ENCODE peak calls at places on chromosome 10, in five cellular contexts. One of them, this sample, is unnamed.

GRCh38 chr10:35369049-35369760 is 32.9 kb downstream of the CCNY start:
- DNase-seq in esophagus muscularis mucosa: no peak
- DNase-seq in heart left ventricle: no peak
- DNase-seq in CD8-positive, alpha-beta T cell: no peak
- DNase-seq in heart right ventricle: no peak
- DNase-seq in this sample: no peak

GRCh38 chr10:851891-852290 is 79.6 kb downstream of the LARP4B start:
- DNase-seq in esophagus muscularis mucosa: no peak
- DNase-seq in heart right ventricle: no peak
- DNase-seq in heart left ventricle: no peak
- DNase-seq in CD8-positive, alpha-beta T cell: no peak
- DNase-seq in this sample: no peak

GRCh38 chr10:130432271-130432670 is 296.1 kb downstream of the GLRX3 start:
- DNase-seq in CD8-positive, alpha-beta T cell: no peak
- DNase-seq in esophagus muscularis mucosa: peak; percentile 79
- DNase-seq in heart left ventricle: no peak
- DNase-seq in heart right ventricle: no peak
- DNase-seq in this sample: no peak

GRCh38 chr10:124290095-124290795 is 128.5 kb downstream of the OAT start:
- DNase-seq in esophagus muscularis mucosa: no peak
- DNase-seq in heart left ventricle: no peak
- DNase-seq in heart right ventricle: no peak
- DNase-seq in CD8-positive, alpha-beta T cell: no peak
- DNase-seq in this sample: peak; percentile 45

GRCh38 chr10:95363303-95363912 is 72.6 kb upstream of the PDLIM1 start:
- DNase-seq in heart left ventricle: peak; percentile 38
- DNase-seq in heart right ventricle: no peak
- DNase-seq in CD8-positive, alpha-beta T cell: peak; percentile 35
- DNase-seq in esophagus muscularis mucosa: no peak
- DNase-seq in this sample: peak; percentile 57

GRCh38 chr10:84205049-84205852 is 10.9 kb downstream of the CDHR1 start:
- DNase-seq in esophagus muscularis mucosa: no peak
- DNase-seq in heart right ventricle: peak; percentile 54
- DNase-seq in CD8-positive, alpha-beta T cell: peak; percentile 66
- DNase-seq in heart left ventricle: no peak
- DNase-seq in this sample: peak; percentile 20

GRCh38 chr10:84264611-84265141 is 19.8 kb downstream of the RGR start:
- DNase-seq in esophagus muscularis mucosa: no peak
- DNase-seq in CD8-positive, alpha-beta T cell: peak; percentile 75
- DNase-seq in heart left ventricle: peak; percentile 52
- DNase-seq in heart right ventricle: peak; percentile 58
- DNase-seq in this sample: peak; percentile 60

GRCh38 chr10:124701435-124701834 is 42.7 kb downstream of the FAM53B start:
- DNase-seq in CD8-positive, alpha-beta T cell: no peak
- DNase-seq in heart right ventricle: peak; percentile 92
- DNase-seq in esophagus muscularis mucosa: no peak
- DNase-seq in heart left ventricle: peak; percentile 97
- DNase-seq in this sample: peak; percentile 81

GRCh38 chr10:10613654-10614244 is 403.9 kb upstream of the CELF2 start:
- DNase-seq in CD8-positive, alpha-beta T cell: no peak
- DNase-seq in esophagus muscularis mucosa: no peak
- DNase-seq in heart left ventricle: no peak
- DNase-seq in heart right ventricle: no peak
- DNase-seq in this sample: no peak

GRCh38 chr10:91800756-91801155 is 2.5 kb downstream of the TNKS2 start:
- DNase-seq in CD8-positive, alpha-beta T cell: no peak
- DNase-seq in heart left ventricle: no peak
- DNase-seq in esophagus muscularis mucosa: no peak
- DNase-seq in heart right ventricle: no peak
- DNase-seq in this sample: no peak

GRCh38 chr10:61993676-61994401 is 92.3 kb downstream of the ARID5B start:
- DNase-seq in heart right ventricle: no peak
- DNase-seq in CD8-positive, alpha-beta T cell: no peak
- DNase-seq in heart left ventricle: no peak
- DNase-seq in esophagus muscularis mucosa: no peak
- DNase-seq in this sample: no peak
- TF ChIP-seq CTCF in heart right ventricle: no peak
- TF ChIP-seq CTCF in CD8-positive, alpha-beta T cell: no peak
- TF ChIP-seq CTCF in heart left ventricle: no peak
- TF ChIP-seq CTCF in esophagus muscularis mucosa: peak; percentile 24
- TF ChIP-seq CTCF in this sample: no peak

GRCh38 chr10:13847201-13847631 is 260.5 kb downstream of the PRPF18 start:
- DNase-seq in heart left ventricle: no peak
- DNase-seq in CD8-positive, alpha-beta T cell: no peak
- DNase-seq in esophagus muscularis mucosa: no peak
- DNase-seq in heart right ventricle: no peak
- DNase-seq in this sample: no peak
- TF ChIP-seq CTCF in heart left ventricle: no peak
- TF ChIP-seq CTCF in CD8-positive, alpha-beta T cell: no peak
- TF ChIP-seq CTCF in esophagus muscularis mucosa: no peak
- TF ChIP-seq CTCF in heart right ventricle: no peak
- TF ChIP-seq CTCF in this sample: no peak

DNA sequence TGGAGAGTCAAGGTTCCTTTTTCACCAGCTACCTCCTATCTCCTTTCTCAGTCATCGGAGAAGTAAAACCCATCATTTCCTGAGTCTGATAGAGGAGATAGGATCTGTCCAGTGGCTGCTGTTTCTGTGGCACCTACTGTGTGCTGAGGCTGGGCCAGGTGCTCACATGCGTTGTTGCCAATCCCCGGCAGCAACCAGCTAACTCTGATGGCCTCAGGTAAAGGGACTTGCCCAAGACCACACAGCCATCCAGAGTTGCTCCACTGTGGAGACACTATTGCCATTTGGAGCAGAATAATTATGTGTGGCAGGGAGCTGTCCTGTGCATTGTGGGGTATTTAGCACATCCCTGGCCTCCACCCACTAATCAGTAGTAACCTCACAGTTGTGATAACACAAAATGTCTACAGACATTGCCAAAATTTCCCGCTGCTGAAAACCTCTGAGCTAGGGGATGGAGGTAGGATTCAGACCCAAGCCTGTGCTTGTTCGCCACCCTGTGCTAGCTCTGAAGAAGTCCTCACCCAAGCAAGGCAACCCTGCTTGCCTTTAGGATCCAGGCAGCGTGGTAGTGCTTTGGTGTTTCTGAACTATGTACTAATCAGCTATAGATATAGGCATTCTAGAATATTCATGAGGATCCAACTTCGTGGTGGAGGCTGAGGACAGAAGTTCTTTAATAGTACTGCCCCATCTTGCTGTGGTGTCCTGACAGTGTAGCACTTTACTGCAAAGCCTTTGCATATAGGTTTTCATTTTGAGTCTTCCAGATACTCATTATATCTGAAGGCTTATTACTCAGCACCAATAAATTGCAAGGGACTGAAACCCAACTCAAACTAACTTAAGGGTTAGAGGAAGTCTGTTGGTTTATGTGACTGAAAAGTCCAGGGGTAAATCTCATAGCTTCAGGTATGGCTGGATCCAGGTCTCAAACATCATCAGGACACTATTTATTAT is 164.6 kb downstream of the GRK5 start:
- DNase-seq in heart right ventricle: no peak
- DNase-seq in heart left ventricle: no peak
- DNase-seq in esophagus muscularis mucosa: no peak
- DNase-seq in CD8-positive, alpha-beta T cell: no peak
- DNase-seq in this sample: no peak
- TF ChIP-seq CTCF in heart right ventricle: no peak
- TF ChIP-seq CTCF in heart left ventricle: no peak
- TF ChIP-seq CTCF in esophagus muscularis mucosa: no peak
- TF ChIP-seq CTCF in CD8-positive, alpha-beta T cell: no peak
- TF ChIP-seq CTCF in this sample: no peak

GRCh38 chr10:62492012-62492869 is 118.1 kb downstream of the ZNF365 start:
- DNase-seq in heart right ventricle: no peak
- DNase-seq in heart left ventricle: no peak
- DNase-seq in esophagus muscularis mucosa: peak; percentile 24
- DNase-seq in CD8-positive, alpha-beta T cell: no peak
- DNase-seq in this sample: no peak
- TF ChIP-seq CTCF in heart right ventricle: no peak
- TF ChIP-seq CTCF in heart left ventricle: peak; percentile 46
- TF ChIP-seq CTCF in esophagus muscularis mucosa: peak; percentile 45
- TF ChIP-seq CTCF in CD8-positive, alpha-beta T cell: peak; percentile 55
- TF ChIP-seq CTCF in this sample: no peak

GRCh38 chr10:100009283-100009792 is 409 bp downstream of the DNMBP start:
- DNase-seq in esophagus muscularis mucosa: no peak
- DNase-seq in heart right ventricle: peak; percentile 19
- DNase-seq in CD8-positive, alpha-beta T cell: peak; percentile 53
- DNase-seq in heart left ventricle: peak; percentile 15
- DNase-seq in this sample: no peak
- TF ChIP-seq CTCF in esophagus muscularis mucosa: peak; percentile 40
- TF ChIP-seq CTCF in heart right ventricle: peak; percentile 7
- TF ChIP-seq CTCF in CD8-positive, alpha-beta T cell: no peak
- TF ChIP-seq CTCF in heart left ventricle: no peak
- TF ChIP-seq CTCF in this sample: no peak

GRCh38 chr10:97821308-97822038 is 28.2 kb upstream of the GOLGA7B start:
- DNase-seq in heart right ventricle: peak; percentile 30
- DNase-seq in esophagus muscularis mucosa: no peak
- DNase-seq in CD8-positive, alpha-beta T cell: no peak
- DNase-seq in heart left ventricle: no peak
- DNase-seq in this sample: no peak
- TF ChIP-seq CTCF in heart right ventricle: no peak
- TF ChIP-seq CTCF in esophagus muscularis mucosa: no peak
- TF ChIP-seq CTCF in CD8-positive, alpha-beta T cell: no peak
- TF ChIP-seq CTCF in heart left ventricle: no peak
- TF ChIP-seq CTCF in this sample: no peak

GRCh38 chr10:64738462-64738861 is 1217.3 kb downstream of the REEP3 start:
- DNase-seq in CD8-positive, alpha-beta T cell: no peak
- DNase-seq in esophagus muscularis mucosa: no peak
- DNase-seq in heart left ventricle: no peak
- DNase-seq in heart right ventricle: no peak
- DNase-seq in this sample: no peak

GRCh38 chr10:64731016-64731415 is 1209.8 kb downstream of the REEP3 start:
- DNase-seq in CD8-positive, alpha-beta T cell: no peak
- DNase-seq in esophagus muscularis mucosa: no peak
- DNase-seq in heart left ventricle: no peak
- DNase-seq in heart right ventricle: no peak
- DNase-seq in this sample: no peak

GRCh38 chr10:64732372-64732715 is 1211.1 kb downstream of the REEP3 start:
- DNase-seq in heart left ventricle: no peak
- DNase-seq in esophagus muscularis mucosa: no peak
- DNase-seq in heart right ventricle: no peak
- DNase-seq in CD8-positive, alpha-beta T cell: no peak
- DNase-seq in this sample: no peak

DNA sequence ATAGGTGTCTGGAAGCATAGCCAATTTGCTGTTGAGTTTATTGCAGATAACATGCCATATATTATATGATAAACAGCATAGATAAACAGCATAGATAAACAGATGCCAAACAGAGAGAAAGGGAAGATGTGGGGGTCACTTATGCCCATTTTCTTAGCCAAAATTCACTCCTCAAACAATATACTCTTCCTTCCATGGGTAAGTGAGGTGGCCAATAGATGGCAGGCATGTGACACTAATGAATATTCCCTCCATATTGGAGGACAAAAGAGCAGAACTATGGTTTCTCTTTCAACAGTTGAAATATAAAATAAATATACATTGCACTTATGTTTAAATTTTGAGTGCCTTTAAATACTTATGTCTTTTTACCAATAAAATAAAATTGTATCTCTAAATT is 1212.8 kb downstream of the REEP3 start:
- DNase-seq in heart right ventricle: no peak
- DNase-seq in CD8-positive, alpha-beta T cell: no peak
- DNase-seq in esophagus muscularis mucosa: no peak
- DNase-seq in heart left ventricle: no peak
- DNase-seq in this sample: no peak
- TF ChIP-seq CTCF in heart right ventricle: no peak
- TF ChIP-seq CTCF in CD8-positive, alpha-beta T cell: no peak
- TF ChIP-seq CTCF in esophagus muscularis mucosa: peak; percentile 10
- TF ChIP-seq CTCF in heart left ventricle: peak; percentile 34
- TF ChIP-seq CTCF in this sample: peak; percentile 11

DNA sequence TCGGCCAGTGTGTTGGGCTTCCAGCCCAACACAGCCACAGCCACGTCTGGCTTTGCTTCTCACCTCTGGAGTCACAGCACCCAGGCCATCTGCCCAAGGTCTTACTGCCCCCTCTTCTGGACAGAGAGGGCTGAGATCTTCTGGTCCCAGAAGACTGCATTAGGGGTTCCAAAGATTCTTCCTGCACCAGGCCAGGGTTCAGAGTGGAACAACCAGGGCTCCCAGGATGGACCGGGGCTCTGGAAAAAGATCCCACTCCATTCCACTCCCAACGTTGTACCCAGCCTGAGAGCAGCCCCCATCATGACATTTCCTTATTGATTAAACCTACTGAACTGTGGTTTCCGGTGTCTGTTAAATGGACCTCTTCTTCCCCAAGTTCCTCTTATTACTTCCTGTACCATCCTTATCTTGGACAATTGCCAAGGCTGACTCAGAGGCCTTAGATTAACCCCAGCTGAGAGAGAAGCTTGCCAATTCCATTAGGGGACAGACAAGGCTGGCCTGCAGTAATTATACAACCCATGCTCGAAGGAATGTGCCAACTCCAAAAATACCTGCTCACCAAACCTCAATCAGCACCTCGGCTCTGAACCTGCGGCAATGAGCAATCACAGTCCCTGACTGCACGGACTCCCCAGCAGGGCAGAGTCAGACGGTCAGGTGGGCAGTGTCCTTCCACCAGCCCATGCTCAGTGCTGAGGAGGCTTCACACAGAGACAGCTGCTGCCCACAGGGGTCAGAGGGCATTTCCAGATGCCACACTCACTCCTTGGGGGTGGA is 47.9 kb upstream of the NPFFR1 start:
- DNase-seq in heart right ventricle: peak; percentile 43
- DNase-seq in esophagus muscularis mucosa: no peak
- DNase-seq in heart left ventricle: peak; percentile 77
- DNase-seq in CD8-positive, alpha-beta T cell: no peak
- DNase-seq in this sample: peak; percentile 48
- TF ChIP-seq CTCF in heart right ventricle: peak; percentile 16
- TF ChIP-seq CTCF in esophagus muscularis mucosa: peak; percentile 25
- TF ChIP-seq CTCF in heart left ventricle: peak; percentile 44
- TF ChIP-seq CTCF in CD8-positive, alpha-beta T cell: no peak
- TF ChIP-seq CTCF in this sample: no peak

DNA sequence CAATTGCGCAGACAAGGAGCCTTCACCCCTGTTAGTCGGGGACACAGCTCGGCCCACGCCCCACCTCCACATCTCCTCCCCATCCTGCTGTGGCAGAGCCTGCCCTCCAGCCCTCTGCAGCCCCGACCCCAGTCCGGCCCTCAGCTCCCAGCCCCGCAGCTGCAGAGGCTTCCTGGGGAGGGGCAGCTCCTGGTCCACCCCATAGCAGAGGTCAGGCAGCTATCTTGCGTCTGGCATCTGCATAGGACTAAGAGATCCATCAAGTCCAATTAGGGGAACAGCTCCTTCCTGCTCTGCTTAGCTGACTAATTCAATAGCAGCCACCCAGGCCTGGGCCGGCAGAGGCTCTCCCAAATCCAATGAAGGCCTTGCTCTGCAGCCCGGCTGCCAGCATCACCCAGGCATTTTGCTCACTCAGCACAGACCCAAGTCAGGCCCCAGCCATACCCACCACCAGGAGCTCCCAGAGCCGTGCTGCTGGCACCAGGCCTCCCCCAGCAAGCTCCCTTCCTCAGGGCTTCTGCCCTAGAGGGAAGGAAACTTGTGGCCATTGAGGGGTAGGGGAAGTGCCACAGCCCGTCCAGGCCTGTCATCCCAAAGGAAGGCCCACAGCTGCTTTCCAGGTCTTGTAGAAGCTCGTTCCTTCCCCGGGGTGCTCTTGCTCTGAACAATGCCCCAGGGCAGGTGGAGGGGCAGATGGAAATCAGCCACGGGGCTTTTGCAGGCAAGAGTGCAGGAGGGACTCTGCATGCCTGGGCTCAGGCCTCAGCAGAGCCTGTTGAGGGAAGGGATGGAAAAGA is 106.2 kb upstream of the RET start:
- DNase-seq in esophagus muscularis mucosa: peak; percentile 90
- DNase-seq in heart right ventricle: no peak
- DNase-seq in heart left ventricle: peak; percentile 2
- DNase-seq in CD8-positive, alpha-beta T cell: no peak
- DNase-seq in this sample: peak; percentile 5
- TF ChIP-seq CTCF in esophagus muscularis mucosa: no peak
- TF ChIP-seq CTCF in heart right ventricle: no peak
- TF ChIP-seq CTCF in heart left ventricle: no peak
- TF ChIP-seq CTCF in CD8-positive, alpha-beta T cell: no peak
- TF ChIP-seq CTCF in this sample: no peak

This sample was measured in pancreas.